ENCODE peak calls at places on chromosomes 1 and 21, in six cellular contexts. One of them, this sample, is unnamed.
A peak's percentile ranks its signal among the peaks of the same experiment; 100 is the strongest.

GRCh38 chr1:60904079-60904852 is 178.1 kb upstream of the NFIA start:
- DNase-seq in aorta: peak; percentile 85
- DNase-seq in IMR-90: no peak
- DNase-seq in upper lobe of right lung: no peak
- DNase-seq in adrenal gland: no peak
- DNase-seq in iPS DF 6.9: no peak
- DNase-seq in this sample: no peak

GRCh38 chr1:4531842-4532241 is 122.6 kb upstream of the AJAP1 start:
- DNase-seq in adrenal gland: no peak
- DNase-seq in iPS DF 6.9: no peak
- DNase-seq in upper lobe of right lung: no peak
- DNase-seq in IMR-90: no peak
- DNase-seq in aorta: no peak
- DNase-seq in this sample: no peak

GRCh38 chr1:215600258-215600792 is 33.2 kb downstream of the KCTD3 start:
- DNase-seq in upper lobe of right lung: no peak
- DNase-seq in IMR-90: no peak
- DNase-seq in adrenal gland: no peak
- DNase-seq in iPS DF 6.9: no peak
- DNase-seq in aorta: no peak
- DNase-seq in this sample: no peak

GRCh38 chr1:241323510-241323909 is 33.5 kb downstream of the RGS7 start:
- DNase-seq in iPS DF 6.9: peak; percentile 52
- DNase-seq in upper lobe of right lung: no peak
- DNase-seq in adrenal gland: peak; percentile 56
- DNase-seq in IMR-90: peak; percentile 30
- DNase-seq in aorta: no peak
- DNase-seq in this sample: peak; percentile 2

GRCh38 chr1:105678334-105678733 is 1378.1 kb upstream of the PRMT6 start:
- DNase-seq in upper lobe of right lung: no peak
- DNase-seq in iPS DF 6.9: no peak
- DNase-seq in adrenal gland: no peak
- DNase-seq in aorta: no peak
- DNase-seq in IMR-90: no peak
- DNase-seq in this sample: no peak

GRCh38 chr1:23018661-23019093 is 591 bp upstream of the KDM1A start:
- DNase-seq in IMR-90: no peak
- DNase-seq in adrenal gland: no peak
- DNase-seq in upper lobe of right lung: no peak
- DNase-seq in aorta: no peak
- DNase-seq in iPS DF 6.9: no peak
- DNase-seq in this sample: no peak

GRCh38 chr1:85320371-85321131 is 44.1 kb upstream of the BCL10 start:
- DNase-seq in iPS DF 6.9: no peak
- DNase-seq in aorta: no peak
- DNase-seq in IMR-90: peak; percentile 81
- DNase-seq in upper lobe of right lung: no peak
- DNase-seq in adrenal gland: no peak
- DNase-seq in this sample: no peak

GRCh38 chr1:157088607-157089006 is 11.0 kb downstream of the ETV3L start:
- DNase-seq in iPS DF 6.9: no peak
- DNase-seq in adrenal gland: peak; percentile 1
- DNase-seq in upper lobe of right lung: no peak
- DNase-seq in aorta: no peak
- DNase-seq in IMR-90: no peak
- DNase-seq in this sample: no peak

GRCh38 chr21:21010228-21010627 is 12.0 kb downstream of the NCAM2 start:
- DNase-seq in upper lobe of right lung: no peak
- DNase-seq in adrenal gland: no peak
- DNase-seq in IMR-90: no peak
- DNase-seq in aorta: no peak
- DNase-seq in iPS DF 6.9: no peak
- DNase-seq in this sample: no peak

GRCh38 chr1:111516008-111516535 is 12.6 kb upstream of the ADORA3 start:
- DNase-seq in adrenal gland: peak; percentile 59
- DNase-seq in iPS DF 6.9: peak; percentile 50
- DNase-seq in aorta: no peak
- DNase-seq in IMR-90: peak; percentile 82
- DNase-seq in upper lobe of right lung: peak; percentile 68
- DNase-seq in this sample: peak; percentile 44

GRCh38 chr1:56284933-56285332 is 294.4 kb downstream of the PLPP3 start:
- DNase-seq in iPS DF 6.9: no peak
- DNase-seq in IMR-90: peak; percentile 72
- DNase-seq in upper lobe of right lung: no peak
- DNase-seq in adrenal gland: no peak
- DNase-seq in aorta: no peak
- DNase-seq in this sample: no peak

GRCh38 chr1:223504741-223505140 is 111.5 kb downstream of the CCDC185 start:
- DNase-seq in iPS DF 6.9: no peak
- DNase-seq in IMR-90: peak; percentile 90
- DNase-seq in aorta: no peak
- DNase-seq in adrenal gland: no peak
- DNase-seq in upper lobe of right lung: no peak
- DNase-seq in this sample: no peak

GRCh38 chr1:163535807-163536206 is 214.1 kb downstream of the NUF2 start:
- DNase-seq in adrenal gland: no peak
- DNase-seq in IMR-90: peak; percentile 5
- DNase-seq in upper lobe of right lung: no peak
- DNase-seq in aorta: no peak
- DNase-seq in iPS DF 6.9: no peak
- DNase-seq in this sample: no peak

GRCh38 chr1:21638531-21639341 is 30.4 kb downstream of the RAP1GAP start:
- DNase-seq in iPS DF 6.9: no peak
- DNase-seq in aorta: no peak
- DNase-seq in upper lobe of right lung: peak; percentile 87
- DNase-seq in adrenal gland: peak; percentile 95
- DNase-seq in IMR-90: peak; percentile 73
- DNase-seq in this sample: no peak

GRCh38 chr1:78101514-78101913 is 55.7 kb downstream of the GIPC2 start:
- DNase-seq in aorta: no peak
- DNase-seq in upper lobe of right lung: no peak
- DNase-seq in iPS DF 6.9: no peak
- DNase-seq in IMR-90: peak; percentile 97
- DNase-seq in adrenal gland: peak; percentile 69
- DNase-seq in this sample: no peak

GRCh38 chr1:203038217-203038741 is 12.0 kb downstream of the PPFIA4 start:
- DNase-seq in IMR-90: peak; percentile 78
- DNase-seq in upper lobe of right lung: no peak
- DNase-seq in aorta: peak; percentile 91
- DNase-seq in adrenal gland: peak; percentile 50
- DNase-seq in iPS DF 6.9: no peak
- DNase-seq in this sample: no peak

GRCh38 chr1:158520955-158521665 is 33.1 kb downstream of the OR6Y1 start:
- DNase-seq in upper lobe of right lung: no peak
- DNase-seq in iPS DF 6.9: no peak
- DNase-seq in aorta: no peak
- DNase-seq in IMR-90: no peak
- DNase-seq in adrenal gland: no peak
- DNase-seq in this sample: no peak

GRCh38 chr1:217078010-217078704 is 354.9 kb upstream of the ESRRG start:
- DNase-seq in upper lobe of right lung: no peak
- DNase-seq in adrenal gland: no peak
- DNase-seq in aorta: no peak
- DNase-seq in iPS DF 6.9: no peak
- DNase-seq in IMR-90: peak; percentile 20
- DNase-seq in this sample: no peak

GRCh38 chr1:212139526-212140137 is 104.1 kb downstream of the DTL start:
- DNase-seq in adrenal gland: peak; percentile 36
- DNase-seq in iPS DF 6.9: no peak
- DNase-seq in IMR-90: no peak
- DNase-seq in upper lobe of right lung: peak; percentile 71
- DNase-seq in aorta: no peak
- DNase-seq in this sample: no peak
- H3K27ac ChIP-seq in adrenal gland: no peak overlapping the region
- H3K27ac ChIP-seq in iPS DF 6.9: no peak overlapping the region
- H3K27ac ChIP-seq in IMR-90: no peak overlapping the region
- H3K27ac ChIP-seq in upper lobe of right lung: no peak overlapping the region
- H3K27ac ChIP-seq in aorta: no peak overlapping the region
- H3K27ac ChIP-seq in this sample: no peak overlapping the region

GRCh38 chr1:151827853-151828252 is 3.7 kb downstream of the RORC start:
- DNase-seq in IMR-90: no peak
- DNase-seq in aorta: no peak
- DNase-seq in upper lobe of right lung: no peak
- DNase-seq in adrenal gland: no peak
- DNase-seq in iPS DF 6.9: no peak
- DNase-seq in this sample: no peak

GRCh38 chr1:151831256-151831591 is 378 bp downstream of the RORC start:
- DNase-seq in iPS DF 6.9: no peak
- DNase-seq in upper lobe of right lung: no peak
- DNase-seq in IMR-90: no peak
- DNase-seq in adrenal gland: no peak
- DNase-seq in aorta: no peak
- DNase-seq in this sample: no peak

GRCh38 chr1:151830055-151830454 is 1.5 kb downstream of the RORC start:
- DNase-seq in iPS DF 6.9: no peak
- DNase-seq in upper lobe of right lung: no peak
- DNase-seq in IMR-90: no peak
- DNase-seq in adrenal gland: no peak
- DNase-seq in aorta: no peak
- DNase-seq in this sample: no peak

GRCh38 chr1:151828931-151829330 is 2.7 kb downstream of the RORC start:
- DNase-seq in upper lobe of right lung: no peak
- DNase-seq in iPS DF 6.9: no peak
- DNase-seq in IMR-90: peak; percentile 11
- DNase-seq in adrenal gland: peak; percentile 79
- DNase-seq in aorta: no peak
- DNase-seq in this sample: no peak

DNA sequence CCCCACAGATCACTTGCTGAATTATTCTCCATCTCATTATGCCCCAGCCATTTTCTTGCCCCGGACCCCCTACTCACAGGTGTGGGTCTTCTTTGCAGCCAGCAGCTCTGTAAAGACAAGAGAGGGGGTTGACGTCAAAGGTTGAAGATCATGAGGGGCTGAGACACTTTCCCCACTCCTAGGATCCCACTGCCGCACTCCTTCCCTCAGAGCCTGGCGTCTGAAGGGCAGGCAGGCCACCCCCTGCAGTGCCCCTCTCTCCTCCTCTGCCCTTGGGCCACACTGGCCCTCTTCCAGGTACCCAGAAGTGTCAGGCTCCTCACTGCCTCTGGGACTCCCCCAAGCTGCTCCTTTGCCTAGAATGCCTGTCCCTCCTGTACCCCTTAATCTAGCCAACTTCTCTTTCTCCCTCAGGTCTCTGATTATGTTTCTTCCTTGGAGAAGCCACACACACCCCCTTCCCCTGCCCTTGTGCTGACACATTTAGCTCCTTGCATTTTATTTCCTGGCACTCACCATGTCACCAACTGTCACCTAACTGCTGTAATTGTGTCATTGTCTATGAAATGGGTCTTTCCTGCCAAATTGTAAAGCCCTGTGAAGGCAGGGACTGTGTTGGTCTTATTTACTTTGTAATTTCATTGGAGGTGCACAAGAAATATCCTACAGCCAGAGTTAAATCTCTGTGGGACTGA is 2.1 kb downstream of the RORC start:
- DNase-seq in aorta: no peak
- DNase-seq in adrenal gland: no peak
- DNase-seq in upper lobe of right lung: no peak
- DNase-seq in IMR-90: no peak
- DNase-seq in iPS DF 6.9: no peak
- DNase-seq in this sample: no peak
- H3K4me1 ChIP-seq in aorta: no peaks in the 10 kb centered on the region
- H3K4me1 ChIP-seq in adrenal gland: peaks cover 7% of the 10 kb centered on the region
- H3K4me1 ChIP-seq in upper lobe of right lung: peaks cover 23% of the 10 kb centered on the region
- H3K4me1 ChIP-seq in IMR-90: no peaks in the 10 kb centered on the region
- H3K4me1 ChIP-seq in iPS DF 6.9: peaks cover 17% of the 10 kb centered on the region
- H3K4me1 ChIP-seq in this sample: peaks cover 83% of the 10 kb centered on the region

GRCh38 chr1:200435200-200435780 is 25.5 kb upstream of the ZNF281 start:
- DNase-seq in upper lobe of right lung: no peak
- DNase-seq in IMR-90: peak; percentile 22
- DNase-seq in adrenal gland: no peak
- DNase-seq in aorta: no peak
- DNase-seq in iPS DF 6.9: no peak
- DNase-seq in this sample: no peak

GRCh38 chr1:200433586-200433985 is 23.8 kb upstream of the ZNF281 start:
- DNase-seq in iPS DF 6.9: no peak
- DNase-seq in upper lobe of right lung: no peak
- DNase-seq in IMR-90: no peak
- DNase-seq in aorta: no peak
- DNase-seq in adrenal gland: no peak
- DNase-seq in this sample: no peak

GRCh38 chr1:200429221-200429751 is 19.4 kb upstream of the ZNF281 start:
- DNase-seq in adrenal gland: peak; percentile 32
- DNase-seq in aorta: no peak
- DNase-seq in iPS DF 6.9: no peak
- DNase-seq in upper lobe of right lung: no peak
- DNase-seq in IMR-90: peak; percentile 62
- DNase-seq in this sample: no peak

GRCh38 chr1:200436436-200436835 is 26.6 kb upstream of the ZNF281 start:
- DNase-seq in IMR-90: peak; percentile 11
- DNase-seq in aorta: no peak
- DNase-seq in adrenal gland: no peak
- DNase-seq in upper lobe of right lung: no peak
- DNase-seq in iPS DF 6.9: no peak
- DNase-seq in this sample: no peak

DNA sequence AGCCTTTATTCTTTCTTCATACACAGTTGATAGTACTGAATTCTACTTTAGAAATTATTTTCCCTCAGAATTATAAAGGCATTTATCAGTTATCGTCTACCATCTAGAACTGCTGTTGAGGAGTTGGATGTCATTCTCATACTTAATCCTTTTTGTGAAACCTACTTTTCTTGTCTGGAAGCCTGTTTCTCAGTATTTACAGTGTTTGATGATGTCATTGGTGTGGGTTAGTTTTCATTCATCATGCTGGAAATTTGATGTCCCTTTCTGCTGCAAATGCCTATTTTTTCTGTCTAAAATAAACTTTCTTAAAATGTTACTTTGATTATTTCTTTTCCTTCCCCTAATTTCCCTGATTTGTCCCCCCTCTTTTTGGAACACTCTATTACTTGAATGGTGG is 22.8 kb upstream of the ZNF281 start:
- DNase-seq in aorta: no peak
- DNase-seq in iPS DF 6.9: no peak
- DNase-seq in IMR-90: peak; percentile 32
- DNase-seq in upper lobe of right lung: no peak
- DNase-seq in adrenal gland: no peak
- DNase-seq in this sample: no peak
- H3K27ac ChIP-seq in aorta: no peak overlapping the region
- H3K27ac ChIP-seq in iPS DF 6.9: no peak overlapping the region
- H3K27ac ChIP-seq in IMR-90: no peak overlapping the region
- H3K27ac ChIP-seq in upper lobe of right lung: no peak overlapping the region
- H3K27ac ChIP-seq in adrenal gland: no peak overlapping the region
- H3K27ac ChIP-seq in this sample: no peak overlapping the region

DNA sequence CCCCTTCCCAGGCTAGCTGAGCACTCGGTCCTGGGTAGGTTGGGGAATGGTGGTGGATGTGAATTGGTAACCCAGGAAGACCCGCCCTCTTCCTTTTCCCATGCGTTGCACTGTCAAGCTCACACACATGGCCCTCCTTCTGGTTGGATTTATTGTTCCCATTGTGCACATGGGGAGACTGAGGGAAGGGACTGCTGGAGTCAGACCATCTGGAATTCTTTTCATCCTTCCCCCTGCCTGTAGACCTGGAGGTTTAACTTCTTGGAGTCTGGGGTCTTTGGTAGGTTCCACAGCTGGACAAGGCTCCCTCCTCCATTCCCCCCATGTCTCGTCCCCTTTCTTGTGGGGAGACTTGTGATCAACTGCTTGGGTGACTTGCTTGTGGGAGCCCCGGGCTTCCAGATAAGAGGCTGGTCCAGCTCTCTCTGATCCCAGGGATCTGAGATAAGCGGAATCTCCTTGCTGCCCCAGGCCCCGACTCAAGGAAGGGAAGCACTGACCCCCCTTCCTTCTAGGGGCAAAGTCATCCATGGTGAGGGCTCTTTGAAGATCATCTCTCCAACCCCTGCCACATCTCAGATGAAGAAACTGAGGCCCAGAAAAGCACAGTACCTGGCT is 55.7 kb upstream of the SYNC start:
- DNase-seq in adrenal gland: no peak
- DNase-seq in aorta: no peak
- DNase-seq in IMR-90: no peak
- DNase-seq in iPS DF 6.9: no peak
- DNase-seq in upper lobe of right lung: no peak
- DNase-seq in this sample: no peak
- H3K4me1 ChIP-seq in adrenal gland: peaks cover 81% of the 10 kb centered on the region
- H3K4me1 ChIP-seq in aorta: no peaks in the 10 kb centered on the region
- H3K4me1 ChIP-seq in IMR-90: peaks cover 32% of the 10 kb centered on the region
- H3K4me1 ChIP-seq in iPS DF 6.9: peaks cover 19% of the 10 kb centered on the region
- H3K4me1 ChIP-seq in upper lobe of right lung: peaks cover 46% of the 10 kb centered on the region
- H3K4me1 ChIP-seq in this sample: peaks cover 13% of the 10 kb centered on the region

This sample was measured in CD4-positive, CD25-positive, alpha-beta regulatory T cell.